ENCODE peak calls at places on chromosome 2, in ten cellular contexts. One of them, this sample, is unnamed.
A peak's percentile ranks its signal among the peaks of the same experiment; 100 is the strongest.

GRCh38 chr2:230411484-230412368 is 4.3 kb upstream of the SP100 start:
- DNase-seq in fibroblast of pulmonary artery: peak; percentile 63
- DNase-seq in NCI-H510A treated with DMSO at 0.1 percent for 48 hours: peak; percentile 97
- DNase-seq in A549: peak; percentile 30
- DNase-seq in AG08396: peak; percentile 87
- DNase-seq in NCI-H1092: no peak
- DNase-seq in lower lobe of right lung: peak; percentile 76
- DNase-seq in neural progenitor cell: peak; percentile 66
- DNase-seq in activated CD4-positive, alpha-beta T cell treated with anti-CD3 and anti-CD28 coated beads, Interleukin-2, amount 50 U/mL, for 1 hour: peak; percentile 44
- DNase-seq in IMR-90: peak; percentile 64
- DNase-seq in this sample: peak; percentile 59

GRCh38 chr2:99643824-99644787 is 154.3 kb upstream of the REV1 start:
- DNase-seq in fibroblast of pulmonary artery: peak; percentile 16
- DNase-seq in NCI-H510A treated with DMSO at 0.1 percent for 48 hours: no peak
- DNase-seq in A549: no peak
- DNase-seq in AG08396: peak; percentile 58
- DNase-seq in NCI-H1092: peak; percentile 47
- DNase-seq in lower lobe of right lung: no peak
- DNase-seq in neural progenitor cell: no peak
- DNase-seq in activated CD4-positive, alpha-beta T cell treated with anti-CD3 and anti-CD28 coated beads, Interleukin-2, amount 50 U/mL, for 1 hour: no peak
- DNase-seq in IMR-90: peak; percentile 65
- DNase-seq in this sample: no peak

GRCh38 chr2:145615626-145616025 is 1095.7 kb upstream of the ZEB2 start:
- DNase-seq in fibroblast of pulmonary artery: no peak
- DNase-seq in NCI-H510A treated with DMSO at 0.1 percent for 48 hours: no peak
- DNase-seq in A549: no peak
- DNase-seq in AG08396: no peak
- DNase-seq in NCI-H1092: no peak
- DNase-seq in lower lobe of right lung: no peak
- DNase-seq in neural progenitor cell: no peak
- DNase-seq in activated CD4-positive, alpha-beta T cell treated with anti-CD3 and anti-CD28 coated beads, Interleukin-2, amount 50 U/mL, for 1 hour: no peak
- DNase-seq in IMR-90: no peak
- DNase-seq in this sample: no peak

GRCh38 chr2:121903037-121903689 is 147.7 kb downstream of the TSN start:
- DNase-seq in fibroblast of pulmonary artery: no peak
- DNase-seq in NCI-H510A treated with DMSO at 0.1 percent for 48 hours: peak; percentile 10
- DNase-seq in A549: no peak
- DNase-seq in AG08396: no peak
- DNase-seq in NCI-H1092: no peak
- DNase-seq in lower lobe of right lung: no peak
- DNase-seq in neural progenitor cell: no peak
- DNase-seq in activated CD4-positive, alpha-beta T cell treated with anti-CD3 and anti-CD28 coated beads, Interleukin-2, amount 50 U/mL, for 1 hour: no peak
- DNase-seq in IMR-90: no peak
- DNase-seq in this sample: no peak

GRCh38 chr2:72803151-72803550 is 22.7 kb downstream of the EXOC6B start:
- DNase-seq in fibroblast of pulmonary artery: peak; percentile 39
- DNase-seq in NCI-H510A treated with DMSO at 0.1 percent for 48 hours: no peak
- DNase-seq in A549: no peak
- DNase-seq in AG08396: no peak
- DNase-seq in NCI-H1092: no peak
- DNase-seq in lower lobe of right lung: no peak
- DNase-seq in neural progenitor cell: no peak
- DNase-seq in activated CD4-positive, alpha-beta T cell treated with anti-CD3 and anti-CD28 coated beads, Interleukin-2, amount 50 U/mL, for 1 hour: no peak
- DNase-seq in IMR-90: peak; percentile 66
- DNase-seq in this sample: no peak

GRCh38 chr2:558302-558642 is 118.9 kb downstream of the TMEM18 start:
- DNase-seq in fibroblast of pulmonary artery: no peak
- DNase-seq in NCI-H510A treated with DMSO at 0.1 percent for 48 hours: no peak
- DNase-seq in A549: no peak
- DNase-seq in AG08396: no peak
- DNase-seq in NCI-H1092: no peak
- DNase-seq in lower lobe of right lung: no peak
- DNase-seq in neural progenitor cell: no peak
- DNase-seq in activated CD4-positive, alpha-beta T cell treated with anti-CD3 and anti-CD28 coated beads, Interleukin-2, amount 50 U/mL, for 1 hour: no peak
- DNase-seq in IMR-90: no peak
- DNase-seq in this sample: no peak

GRCh38 chr2:213098612-213099011 is 52.8 kb downstream of the IKZF2 start:
- DNase-seq in fibroblast of pulmonary artery: no peak
- DNase-seq in NCI-H510A treated with DMSO at 0.1 percent for 48 hours: no peak
- DNase-seq in A549: no peak
- DNase-seq in AG08396: no peak
- DNase-seq in NCI-H1092: no peak
- DNase-seq in lower lobe of right lung: no peak
- DNase-seq in neural progenitor cell: peak; percentile 16
- DNase-seq in activated CD4-positive, alpha-beta T cell treated with anti-CD3 and anti-CD28 coated beads, Interleukin-2, amount 50 U/mL, for 1 hour: no peak
- DNase-seq in IMR-90: no peak
- DNase-seq in this sample: no peak

GRCh38 chr2:190311893-190312634 is 7.6 kb downstream of the HIBCH start:
- DNase-seq in fibroblast of pulmonary artery: no peak
- DNase-seq in NCI-H510A treated with DMSO at 0.1 percent for 48 hours: no peak
- DNase-seq in A549: no peak
- DNase-seq in AG08396: no peak
- DNase-seq in NCI-H1092: no peak
- DNase-seq in lower lobe of right lung: no peak
- DNase-seq in neural progenitor cell: no peak
- DNase-seq in activated CD4-positive, alpha-beta T cell treated with anti-CD3 and anti-CD28 coated beads, Interleukin-2, amount 50 U/mL, for 1 hour: no peak
- DNase-seq in IMR-90: no peak
- DNase-seq in this sample: no peak

GRCh38 chr2:119672161-119672862 is 6.7 kb upstream of the TMEM177 start:
- DNase-seq in fibroblast of pulmonary artery: no peak
- DNase-seq in NCI-H510A treated with DMSO at 0.1 percent for 48 hours: no peak
- DNase-seq in A549: no peak
- DNase-seq in AG08396: no peak
- DNase-seq in NCI-H1092: no peak
- DNase-seq in lower lobe of right lung: no peak
- DNase-seq in neural progenitor cell: no peak
- DNase-seq in activated CD4-positive, alpha-beta T cell treated with anti-CD3 and anti-CD28 coated beads, Interleukin-2, amount 50 U/mL, for 1 hour: no peak
- DNase-seq in IMR-90: no peak
- DNase-seq in this sample: no peak

GRCh38 chr2:95231723-95232122 is 24.4 kb downstream of the ZNF892 start:
- DNase-seq in fibroblast of pulmonary artery: peak; percentile 78
- DNase-seq in NCI-H510A treated with DMSO at 0.1 percent for 48 hours: peak; percentile 31
- DNase-seq in A549: peak; percentile 58
- DNase-seq in AG08396: peak; percentile 65
- DNase-seq in NCI-H1092: peak; percentile 40
- DNase-seq in lower lobe of right lung: peak; percentile 65
- DNase-seq in neural progenitor cell: peak; percentile 65
- DNase-seq in activated CD4-positive, alpha-beta T cell treated with anti-CD3 and anti-CD28 coated beads, Interleukin-2, amount 50 U/mL, for 1 hour: no peak
- DNase-seq in IMR-90: peak; percentile 55
- DNase-seq in this sample: peak; percentile 91

GRCh38 chr2:217928324-217929293 is 74.2 kb downstream of the TNS1 start:
- DNase-seq in fibroblast of pulmonary artery: no peak
- DNase-seq in NCI-H510A treated with DMSO at 0.1 percent for 48 hours: peak; percentile 92
- DNase-seq in A549: no peak
- DNase-seq in AG08396: no peak
- DNase-seq in NCI-H1092: no peak
- DNase-seq in lower lobe of right lung: peak; percentile 85
- DNase-seq in neural progenitor cell: no peak
- DNase-seq in activated CD4-positive, alpha-beta T cell treated with anti-CD3 and anti-CD28 coated beads, Interleukin-2, amount 50 U/mL, for 1 hour: no peak
- DNase-seq in IMR-90: no peak
- DNase-seq in this sample: no peak

GRCh38 chr2:60520477-60520876 is 33.0 kb downstream of the BCL11A start:
- DNase-seq in fibroblast of pulmonary artery: no peak
- DNase-seq in NCI-H510A treated with DMSO at 0.1 percent for 48 hours: no peak
- DNase-seq in A549: no peak
- DNase-seq in AG08396: no peak
- DNase-seq in NCI-H1092: no peak
- DNase-seq in lower lobe of right lung: no peak
- DNase-seq in neural progenitor cell: no peak
- DNase-seq in activated CD4-positive, alpha-beta T cell treated with anti-CD3 and anti-CD28 coated beads, Interleukin-2, amount 50 U/mL, for 1 hour: no peak
- DNase-seq in IMR-90: peak; percentile 61
- DNase-seq in this sample: no peak

GRCh38 chr2:190443778-190444481 is 35.8 kb downstream of the MFSD6 start:
- DNase-seq in fibroblast of pulmonary artery: peak; percentile 41
- DNase-seq in NCI-H510A treated with DMSO at 0.1 percent for 48 hours: no peak
- DNase-seq in A549: no peak
- DNase-seq in AG08396: no peak
- DNase-seq in NCI-H1092: no peak
- DNase-seq in lower lobe of right lung: no peak
- DNase-seq in neural progenitor cell: no peak
- DNase-seq in activated CD4-positive, alpha-beta T cell treated with anti-CD3 and anti-CD28 coated beads, Interleukin-2, amount 50 U/mL, for 1 hour: no peak
- DNase-seq in IMR-90: peak; percentile 67
- DNase-seq in this sample: no peak

GRCh38 chr2:8219631-8220393 is 462.0 kb upstream of the ID2 start:
- DNase-seq in fibroblast of pulmonary artery: no peak
- DNase-seq in NCI-H510A treated with DMSO at 0.1 percent for 48 hours: no peak
- DNase-seq in A549: no peak
- DNase-seq in AG08396: peak; percentile 27
- DNase-seq in NCI-H1092: no peak
- DNase-seq in lower lobe of right lung: no peak
- DNase-seq in neural progenitor cell: no peak
- DNase-seq in activated CD4-positive, alpha-beta T cell treated with anti-CD3 and anti-CD28 coated beads, Interleukin-2, amount 50 U/mL, for 1 hour: no peak
- DNase-seq in IMR-90: no peak
- DNase-seq in this sample: no peak

GRCh38 chr2:26636935-26637334 is 4.2 kb downstream of the CIB4 start:
- DNase-seq in fibroblast of pulmonary artery: no peak
- DNase-seq in NCI-H510A treated with DMSO at 0.1 percent for 48 hours: no peak
- DNase-seq in A549: no peak
- DNase-seq in AG08396: no peak
- DNase-seq in NCI-H1092: no peak
- DNase-seq in lower lobe of right lung: peak; percentile 16
- DNase-seq in neural progenitor cell: no peak
- DNase-seq in activated CD4-positive, alpha-beta T cell treated with anti-CD3 and anti-CD28 coated beads, Interleukin-2, amount 50 U/mL, for 1 hour: no peak
- DNase-seq in IMR-90: no peak
- DNase-seq in this sample: no peak

GRCh38 chr2:47190188-47190818 is 35.2 kb upstream of the STPG4 start:
- DNase-seq in fibroblast of pulmonary artery: peak; percentile 42
- DNase-seq in NCI-H510A treated with DMSO at 0.1 percent for 48 hours: peak; percentile 36
- DNase-seq in A549: peak; percentile 77
- DNase-seq in AG08396: no peak
- DNase-seq in NCI-H1092: no peak
- DNase-seq in lower lobe of right lung: no peak
- DNase-seq in neural progenitor cell: no peak
- DNase-seq in activated CD4-positive, alpha-beta T cell treated with anti-CD3 and anti-CD28 coated beads, Interleukin-2, amount 50 U/mL, for 1 hour: no peak
- DNase-seq in IMR-90: peak; percentile 84
- DNase-seq in this sample: no peak

GRCh38 chr2:225130093-225130492 is 87.8 kb upstream of the DOCK10 start:
- DNase-seq in fibroblast of pulmonary artery: no peak
- DNase-seq in NCI-H510A treated with DMSO at 0.1 percent for 48 hours: no peak
- DNase-seq in A549: no peak
- DNase-seq in AG08396: no peak
- DNase-seq in NCI-H1092: no peak
- DNase-seq in lower lobe of right lung: no peak
- DNase-seq in neural progenitor cell: no peak
- DNase-seq in activated CD4-positive, alpha-beta T cell treated with anti-CD3 and anti-CD28 coated beads, Interleukin-2, amount 50 U/mL, for 1 hour: no peak
- DNase-seq in IMR-90: no peak
- DNase-seq in this sample: no peak

GRCh38 chr2:230829293-230829692 is 35.4 kb upstream of the ITM2C start:
- DNase-seq in fibroblast of pulmonary artery: no peak
- DNase-seq in NCI-H510A treated with DMSO at 0.1 percent for 48 hours: no peak
- DNase-seq in A549: no peak
- DNase-seq in AG08396: no peak
- DNase-seq in NCI-H1092: no peak
- DNase-seq in lower lobe of right lung: no peak
- DNase-seq in neural progenitor cell: no peak
- DNase-seq in activated CD4-positive, alpha-beta T cell treated with anti-CD3 and anti-CD28 coated beads, Interleukin-2, amount 50 U/mL, for 1 hour: no peak
- DNase-seq in IMR-90: no peak
- DNase-seq in this sample: no peak

GRCh38 chr2:62577994-62578836 is 72.2 kb upstream of the TMEM17 start:
- DNase-seq in fibroblast of pulmonary artery: peak; percentile 77
- DNase-seq in NCI-H510A treated with DMSO at 0.1 percent for 48 hours: no peak
- DNase-seq in A549: peak; percentile 94
- DNase-seq in AG08396: peak; percentile 54
- DNase-seq in NCI-H1092: no peak
- DNase-seq in lower lobe of right lung: no peak
- DNase-seq in neural progenitor cell: no peak
- DNase-seq in activated CD4-positive, alpha-beta T cell treated with anti-CD3 and anti-CD28 coated beads, Interleukin-2, amount 50 U/mL, for 1 hour: no peak
- DNase-seq in IMR-90: peak; percentile 92
- DNase-seq in this sample: no peak

GRCh38 chr2:53028259-53028658 is 739.3 kb upstream of the CHAC2 start:
- DNase-seq in fibroblast of pulmonary artery: peak; percentile 52
- DNase-seq in NCI-H510A treated with DMSO at 0.1 percent for 48 hours: no peak
- DNase-seq in A549: peak; percentile 37
- DNase-seq in AG08396: no peak
- DNase-seq in NCI-H1092: no peak
- DNase-seq in lower lobe of right lung: no peak
- DNase-seq in neural progenitor cell: no peak
- DNase-seq in activated CD4-positive, alpha-beta T cell treated with anti-CD3 and anti-CD28 coated beads, Interleukin-2, amount 50 U/mL, for 1 hour: no peak
- DNase-seq in IMR-90: peak; percentile 70
- DNase-seq in this sample: no peak

GRCh38 chr2:159960413-159960812 is 102.0 kb downstream of the PLA2R1 start:
- DNase-seq in fibroblast of pulmonary artery: peak; percentile 95
- DNase-seq in NCI-H510A treated with DMSO at 0.1 percent for 48 hours: no peak
- DNase-seq in A549: peak; percentile 35
- DNase-seq in AG08396: peak; percentile 23
- DNase-seq in NCI-H1092: no peak
- DNase-seq in lower lobe of right lung: no peak
- DNase-seq in neural progenitor cell: no peak
- DNase-seq in activated CD4-positive, alpha-beta T cell treated with anti-CD3 and anti-CD28 coated beads, Interleukin-2, amount 50 U/mL, for 1 hour: no peak
- DNase-seq in IMR-90: peak; percentile 85
- DNase-seq in this sample: no peak

GRCh38 chr2:37472959-37473358 is 128.5 kb downstream of the QPCT start:
- DNase-seq in fibroblast of pulmonary artery: peak; percentile 77
- DNase-seq in NCI-H510A treated with DMSO at 0.1 percent for 48 hours: peak; percentile 35
- DNase-seq in A549: peak; percentile 37
- DNase-seq in AG08396: peak; percentile 53
- DNase-seq in NCI-H1092: peak; percentile 49
- DNase-seq in lower lobe of right lung: peak; percentile 71
- DNase-seq in neural progenitor cell: no peak
- DNase-seq in activated CD4-positive, alpha-beta T cell treated with anti-CD3 and anti-CD28 coated beads, Interleukin-2, amount 50 U/mL, for 1 hour: no peak
- DNase-seq in IMR-90: peak; percentile 81
- DNase-seq in this sample: no peak

GRCh38 chr2:233013027-233013461 is at the start of gene NGEF:
- DNase-seq in fibroblast of pulmonary artery: no peak
- DNase-seq in NCI-H510A treated with DMSO at 0.1 percent for 48 hours: no peak
- DNase-seq in A549: peak; percentile 18
- DNase-seq in AG08396: no peak
- DNase-seq in NCI-H1092: no peak
- DNase-seq in lower lobe of right lung: no peak
- DNase-seq in neural progenitor cell: no peak
- DNase-seq in activated CD4-positive, alpha-beta T cell treated with anti-CD3 and anti-CD28 coated beads, Interleukin-2, amount 50 U/mL, for 1 hour: no peak
- DNase-seq in IMR-90: no peak
- DNase-seq in this sample: no peak

GRCh38 chr2:16546128-16546754 is 119.4 kb downstream of the CYRIA start:
- DNase-seq in fibroblast of pulmonary artery: peak; percentile 67
- DNase-seq in NCI-H510A treated with DMSO at 0.1 percent for 48 hours: no peak
- DNase-seq in A549: peak; percentile 42
- DNase-seq in AG08396: no peak
- DNase-seq in NCI-H1092: no peak
- DNase-seq in lower lobe of right lung: no peak
- DNase-seq in neural progenitor cell: peak; percentile 91
- DNase-seq in activated CD4-positive, alpha-beta T cell treated with anti-CD3 and anti-CD28 coated beads, Interleukin-2, amount 50 U/mL, for 1 hour: no peak
- DNase-seq in IMR-90: peak; percentile 36
- DNase-seq in this sample: no peak

GRCh38 chr2:165634855-165635254 is 159.2 kb downstream of the GALNT3 start:
- DNase-seq in fibroblast of pulmonary artery: peak; percentile 55
- DNase-seq in NCI-H510A treated with DMSO at 0.1 percent for 48 hours: peak; percentile 23
- DNase-seq in A549: no peak
- DNase-seq in AG08396: no peak
- DNase-seq in NCI-H1092: peak; percentile 58
- DNase-seq in lower lobe of right lung: no peak
- DNase-seq in neural progenitor cell: peak; percentile 84
- DNase-seq in activated CD4-positive, alpha-beta T cell treated with anti-CD3 and anti-CD28 coated beads, Interleukin-2, amount 50 U/mL, for 1 hour: no peak
- DNase-seq in IMR-90: peak; percentile 5
- DNase-seq in this sample: peak; percentile 53

GRCh38 chr2:201542291-201542690 is 90.8 kb downstream of the STRADB start:
- DNase-seq in fibroblast of pulmonary artery: no peak
- DNase-seq in NCI-H510A treated with DMSO at 0.1 percent for 48 hours: no peak
- DNase-seq in A549: no peak
- DNase-seq in AG08396: no peak
- DNase-seq in NCI-H1092: no peak
- DNase-seq in lower lobe of right lung: no peak
- DNase-seq in neural progenitor cell: no peak
- DNase-seq in activated CD4-positive, alpha-beta T cell treated with anti-CD3 and anti-CD28 coated beads, Interleukin-2, amount 50 U/mL, for 1 hour: no peak
- DNase-seq in IMR-90: no peak
- DNase-seq in this sample: no peak

GRCh38 chr2:154400891-154401290 is 297.6 kb upstream of the KCNJ3 start:
- DNase-seq in fibroblast of pulmonary artery: no peak
- DNase-seq in NCI-H510A treated with DMSO at 0.1 percent for 48 hours: no peak
- DNase-seq in A549: no peak
- DNase-seq in AG08396: no peak
- DNase-seq in NCI-H1092: no peak
- DNase-seq in lower lobe of right lung: no peak
- DNase-seq in neural progenitor cell: no peak
- DNase-seq in activated CD4-positive, alpha-beta T cell treated with anti-CD3 and anti-CD28 coated beads, Interleukin-2, amount 50 U/mL, for 1 hour: no peak
- DNase-seq in IMR-90: no peak
- DNase-seq in this sample: no peak

GRCh38 chr2:48129256-48129950 is 223.1 kb upstream of the FBXO11 start:
- DNase-seq in fibroblast of pulmonary artery: no peak
- DNase-seq in NCI-H510A treated with DMSO at 0.1 percent for 48 hours: no peak
- DNase-seq in A549: no peak
- DNase-seq in AG08396: no peak
- DNase-seq in NCI-H1092: no peak
- DNase-seq in lower lobe of right lung: no peak
- DNase-seq in neural progenitor cell: no peak
- DNase-seq in activated CD4-positive, alpha-beta T cell treated with anti-CD3 and anti-CD28 coated beads, Interleukin-2, amount 50 U/mL, for 1 hour: no peak
- DNase-seq in IMR-90: no peak
- DNase-seq in this sample: no peak

This sample was measured in glutamatergic neuron.